ENCODE peak calls at places on chromosomes 11 and 22, in ten cellular contexts. Y is A549, A is H54, J is spleen, K is HCT116, D is NB4, S is adrenal gland, N is ovary, F is upper lobe of left lung, P is right lobe of liver. B is an unnamed sample.
A peak's percentile ranks its signal among the peaks of the same experiment; 100 is the strongest.

GRCh38 chr22:50436134-50436830 is 38.6 kb downstream of the SBF1 start:
- DNase-seq in A (no peak), Y (no peak), N (peak; percentile 18), J (no peak), S (peak; percentile 13), K (no peak), D (no peak), F (no peak), P (peak; percentile 47), B (no peak)

GRCh38 chr22:29454186-29454745 is 15.9 kb downstream of the RFPL1 start:
- DNase-seq in Y (no peak), S (peak; percentile 66), D (no peak), K (no peak), F (no peak), N (peak; percentile 38), A (no peak), J (no peak), P (no peak), B (peak; percentile 36)

GRCh38 chr11:44927174-44927661 is 23.5 kb downstream of the TP53I11 start:
- DNase-seq in D (peak; percentile 75), Y (peak; percentile 84), P (peak; percentile 68), K (peak; percentile 42), A (peak; percentile 86), F (peak; percentile 68), J (peak; percentile 90), S (peak; percentile 61), N (peak; percentile 63), B (peak; percentile 51)

GRCh38 chr11:59138643-59139042 is 4.0 kb upstream of the FAM111A start:
- DNase-seq in N (no peak), D (peak; percentile 5), J (no peak), S (no peak), A (no peak), P (no peak), K (no peak), F (no peak), Y (no peak), B (no peak)

GRCh38 chr11:113859665-113860064 is 15.7 kb downstream of the USP28 start:
- DNase-seq in A (no peak), J (no peak), P (no peak), Y (no peak), F (no peak), N (no peak), S (no peak), K (no peak), D (peak; percentile 13), B (no peak)

GRCh38 chr11:84408946-84409411 is 1122.8 kb upstream of the CCDC90B start:
- DNase-seq in F (no peak), D (no peak), J (no peak), S (no peak), N (no peak), Y (no peak), A (no peak), P (no peak), K (no peak), B (no peak)

GRCh38 chr22:19448076-19448607 is 631 bp upstream of the C22orf39 start:
- DNase-seq in Y (peak; percentile 31), K (no peak), A (peak; percentile 50), S (peak; percentile 65), N (no peak), F (peak; percentile 48), P (peak; percentile 55), D (peak; percentile 70), J (no peak), B (peak; percentile 55)

GRCh38 chr11:1202776-1203504 is 19.9 kb upstream of the MUC5B start:
- DNase-seq in P (peak; percentile 63), J (peak; percentile 91), Y (peak; percentile 67), K (peak; percentile 23), S (peak; percentile 54), N (peak; percentile 63), A (peak; percentile 88), F (peak; percentile 40), D (peak; percentile 65), B (peak; percentile 47)

GRCh38 chr11:77752518-77752917 is 68.0 kb downstream of the RSF1 start:
- DNase-seq in Y (no peak), D (no peak), P (no peak), J (no peak), S (peak; percentile 82), A (no peak), K (no peak), F (no peak), N (peak; percentile 69), B (no peak)

GRCh38 chr11:102115557-102115956 is 5.3 kb downstream of the YAP1 start:
- DNase-seq in P (no peak), D (no peak), J (no peak), N (no peak), K (no peak), A (no peak), F (peak; percentile 39), S (no peak), Y (peak; percentile 85), B (no peak)

GRCh38 chr11:119615003-119615878 is 113.8 kb downstream of the NECTIN1 start:
- DNase-seq in P (no peak), K (peak; percentile 16), Y (peak; percentile 56), D (peak; percentile 51), F (peak; percentile 33), S (no peak), A (peak; percentile 70), J (no peak), N (no peak), B (no peak)

GRCh38 chr11:116413861-116414260 is 358.9 kb downstream of the BUD13 start:
- DNase-seq in D (no peak), P (no peak), J (no peak), N (no peak), S (no peak), K (no peak), Y (no peak), F (no peak), A (no peak), B (no peak)

GRCh38 chr11:2093575-2094353 is 45.4 kb downstream of the IGF2 start:
- DNase-seq in P (peak; percentile 84), D (no peak), S (no peak), F (no peak), K (no peak), J (peak; percentile 68), N (no peak), Y (no peak), A (no peak), B (peak; percentile 24)

GRCh38 chr11:66978717-66979116 is 3.6 kb downstream of the C11orf86 start:
- DNase-seq in P (no peak), Y (no peak), D (no peak), J (no peak), N (no peak), S (no peak), F (no peak), K (no peak), A (no peak), B (no peak)

GRCh38 chr11:66983275-66983924 is 8.3 kb downstream of the C11orf86 start:
- DNase-seq in N (no peak), F (no peak), J (no peak), A (no peak), P (no peak), S (no peak), D (no peak), Y (no peak), K (no peak), B (no peak)

GRCh38 chr11:66985508-66986177 is 10.5 kb downstream of the C11orf86 start:
- DNase-seq in Y (no peak), D (no peak), A (no peak), S (peak; percentile 38), N (no peak), K (no peak), F (peak; percentile 24), P (peak; percentile 92), J (no peak), B (no peak)

GRCh38 chr11:66979336-66979980 is 4.4 kb downstream of the C11orf86 start:
- DNase-seq in S (no peak), F (no peak), J (no peak), Y (no peak), A (no peak), D (no peak), N (no peak), K (no peak), P (no peak), B (no peak)

GRCh38 chr11:66981976-66982578 is 7.0 kb downstream of the C11orf86 start:
- DNase-seq in J (no peak), S (peak; percentile 96), P (no peak), K (peak; percentile 74), A (no peak), F (peak; percentile 77), Y (peak; percentile 91), N (peak; percentile 70), D (peak; percentile 80), B (peak; percentile 79)
- TF ChIP-seq POLR2A in J (no peak), S (peak; percentile 21), P (no peak), K (no peak), A (no peak), F (no peak), Y (no peak), N (no peak), D (no peak), B (no peak)

DNA sequence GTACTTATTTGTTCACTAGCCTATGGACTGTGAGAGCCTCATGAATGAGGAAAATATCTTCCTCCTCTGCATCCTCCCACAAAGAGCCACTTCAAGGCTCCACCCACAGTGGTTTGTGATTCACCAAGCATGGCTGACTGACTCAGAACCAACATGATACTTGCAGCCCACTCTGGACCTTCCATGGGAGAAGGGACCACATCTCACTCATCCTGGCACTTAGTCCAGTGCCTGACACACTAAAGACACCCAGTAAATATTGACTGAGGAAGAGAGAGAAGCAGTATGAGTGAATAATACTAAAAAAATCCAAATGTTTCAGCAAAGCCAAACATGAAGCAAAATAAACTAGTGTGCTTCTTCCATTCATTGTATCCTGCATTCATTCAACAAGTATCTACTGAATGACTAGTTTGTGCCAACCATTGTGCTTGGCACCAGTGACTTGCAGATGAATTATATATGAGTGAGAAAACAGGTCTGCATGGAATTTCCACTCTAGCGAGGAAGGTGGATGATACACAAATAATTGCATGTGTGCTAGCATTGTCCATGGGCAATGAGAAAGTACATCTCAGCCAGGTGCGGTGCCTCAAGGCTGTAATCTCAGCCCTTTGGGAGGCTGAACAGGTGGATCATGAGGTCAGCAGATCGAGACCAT is 54.9 kb upstream of the BLID start:
- DNase-seq in N (no peak), K (peak; percentile 61), F (peak; percentile 31), A (no peak), P (no peak), D (no peak), S (no peak), Y (peak; percentile 56), J (no peak), B (no peak)
- TF ChIP-seq POLR2A in N (no peak), K (no peak), F (no peak), A (no peak), P (no peak), D (no peak), S (no peak), Y (no peak), J (no peak), B (no peak)

GRCh38 chr11:66312549-66313320 is 4.1 kb downstream of the CD248 start:
- DNase-seq in D (peak; percentile 99), K (peak; percentile 94), J (peak; percentile 100), F (peak; percentile 100), P (peak; percentile 99), Y (peak; percentile 98), N (peak; percentile 100), A (peak; percentile 98), S (peak; percentile 99), B (peak; percentile 100)
- TF ChIP-seq POLR2A in D (peak; percentile 50), K (peak; percentile 1), J (no peak), F (peak; percentile 47), P (peak; percentile 28), Y (peak; percentile 41), N (peak; percentile 37), A (peak; percentile 31), S (peak; percentile 48), B (no peak)

DNA sequence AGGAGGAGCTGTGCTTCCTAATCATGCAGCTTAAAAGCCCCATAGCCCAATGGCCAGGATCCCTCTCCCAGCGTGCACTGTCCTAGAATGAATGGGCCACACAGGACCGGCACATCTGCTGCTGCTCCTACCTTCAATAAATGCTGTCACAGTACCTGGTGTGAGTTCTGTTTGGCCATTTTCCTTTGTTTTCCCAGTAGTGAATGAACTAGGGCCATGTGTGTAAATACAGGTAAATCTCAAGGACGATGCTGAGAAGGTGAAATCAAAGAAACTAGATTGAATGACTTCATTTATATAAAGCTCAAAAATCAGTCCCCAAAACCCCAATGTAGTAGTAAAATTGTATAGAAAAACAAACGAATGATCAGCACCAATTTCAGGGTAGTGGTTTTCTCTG is 12.8 kb downstream of the ZP1 start:
- DNase-seq in K (no peak), D (no peak), J (no peak), P (no peak), N (no peak), A (no peak), S (no peak), Y (no peak), F (no peak), B (no peak)
- TF ChIP-seq POLR2A in K (no peak), D (no peak), J (no peak), P (no peak), N (no peak), A (no peak), S (no peak), Y (no peak), F (no peak), B (no peak)

B was measured in Peyer's patch.